ENCODE peak calls at places on chromosomes 11 and 22, in eight cellular contexts. D is Panc1, P is pancreas, Z is mucosa of descending colon, T is heart right ventricle, F is right lobe of liver, V is psoas muscle, J is HepG2. K is an unnamed sample.

GRCh38 chr11:46272816-46273427 is 4.5 kb upstream of the CREB3L1 start:
- ATAC-seq in Z (peak; percentile 59), D (peak; percentile 52), P (no peak), J (peak; percentile 28), F (no peak), T (peak; percentile 62), V (peak; percentile 60), K (peak; percentile 81)

GRCh38 chr11:73439002-73439843 is 63.0 kb downstream of the RELT start:
- ATAC-seq in T (peak; percentile 55), F (peak; percentile 93), D (no peak), J (peak; percentile 69), P (no peak), Z (peak; percentile 62), V (peak; percentile 56), K (no peak)

GRCh38 chr11:60455531-60456042 is at the start of gene MS4A1:
- ATAC-seq in V (no peak), D (no peak), T (no peak), Z (peak; percentile 78), J (no peak), F (no peak), P (no peak), K (no peak)

GRCh38 chr11:64947202-64947814 is 11.6 kb upstream of the GPHA2 start:
- ATAC-seq in T (no peak), V (no peak), J (peak; percentile 76), P (no peak), D (no peak), F (peak; percentile 67), Z (peak; percentile 41), K (peak; percentile 66)

GRCh38 chr22:49639956-49640355 is 187.7 kb downstream of the BRD1 start:
- ATAC-seq in V (no peak), D (no peak), J (no peak), Z (no peak), T (no peak), F (no peak), P (no peak), K (no peak)

GRCh38 chr11:68677432-68677831 is 6.9 kb upstream of the GAL start:
- ATAC-seq in Z (peak; percentile 54), J (peak; percentile 81), V (peak; percentile 58), P (peak; percentile 43), D (peak; percentile 84), T (peak; percentile 85), F (peak; percentile 63), K (peak; percentile 39)

GRCh38 chr11:130070829-130071205 is 1.1 kb downstream of the APLP2 start:
- ATAC-seq in D (no peak), P (no peak), T (no peak), F (no peak), J (peak; percentile 2), V (peak; percentile 20), Z (no peak), K (no peak)

GRCh38 chr11:128271401-128271800 is 316.0 kb downstream of the ETS1 start:
- ATAC-seq in F (no peak), P (no peak), D (no peak), V (no peak), T (no peak), J (no peak), Z (no peak), K (no peak)

GRCh38 chr22:28029201-28029948 is 110.3 kb upstream of the PITPNB start:
- ATAC-seq in V (peak; percentile 43), D (peak; percentile 73), T (peak; percentile 78), P (peak; percentile 89), J (no peak), F (peak; percentile 83), Z (peak; percentile 82), K (peak; percentile 85)

GRCh38 chr11:3809624-3809928 is 1.2 kb downstream of the PGAP2 start:
- ATAC-seq in T (no peak), Z (no peak), F (no peak), D (no peak), P (no peak), V (no peak), J (no peak), K (no peak)

GRCh38 chr11:86736303-86737143 is 63.8 kb upstream of the PRSS23 start:
- ATAC-seq in J (no peak), P (no peak), D (peak; percentile 78), F (no peak), T (no peak), V (no peak), Z (no peak), K (no peak)

GRCh38 chr11:111305871-111306270 is 7.5 kb downstream of the POU2AF3 start:
- ATAC-seq in P (no peak), D (no peak), J (no peak), Z (no peak), F (no peak), T (no peak), V (no peak), K (no peak)

GRCh38 chr11:96524475-96524874 is 134.7 kb downstream of the JRKL start:
- ATAC-seq in F (no peak), T (no peak), Z (no peak), J (no peak), P (no peak), D (no peak), V (no peak), K (no peak)

GRCh38 chr11:1639666-1640065 is 10.1 kb downstream of the KRTAP5-5 start:
- ATAC-seq in V (no peak), P (no peak), Z (peak; percentile 2), T (no peak), J (peak; percentile 22), D (no peak), F (no peak), K (no peak)

GRCh38 chr11:7614656-7615055 is 58.6 kb downstream of the CYB5R2 start:
- ATAC-seq in V (no peak), T (no peak), J (no peak), P (no peak), D (no peak), Z (peak; percentile 53), F (no peak), K (no peak)

GRCh38 chr22:40387758-40388157 is 17.4 kb downstream of the SGSM3 start:
- ATAC-seq in J (peak; percentile 94), F (peak; percentile 54), T (no peak), Z (peak; percentile 90), V (no peak), P (peak; percentile 76), D (no peak), K (no peak)

GRCh38 chr11:98260983-98261382 is 759.8 kb upstream of the CNTN5 start:
- ATAC-seq in J (no peak), F (no peak), Z (no peak), D (no peak), T (no peak), P (no peak), V (no peak), K (no peak)

GRCh38 chr11:1916132-1916985 is 3.1 kb upstream of the TNNT3 start:
- ATAC-seq in P (no peak), F (no peak), Z (no peak), J (no peak), D (no peak), T (no peak), V (no peak), K (no peak)

GRCh38 chr22:24819941-24820461 is 14.0 kb downstream of the SGSM1 start:
- ATAC-seq in V (peak; percentile 86), P (peak; percentile 92), T (peak; percentile 96), F (peak; percentile 97), Z (peak; percentile 91), J (peak; percentile 50), D (no peak), K (peak; percentile 57)

GRCh38 chr11:78372114-78372768 is 45.4 kb downstream of the GAB2 start:
- ATAC-seq in V (no peak), J (no peak), P (no peak), F (no peak), D (no peak), T (no peak), Z (no peak), K (no peak)

GRCh38 chr11:73851046-73851764 is 25.4 kb downstream of the COA4 start:
- ATAC-seq in F (no peak), D (no peak), T (peak; percentile 84), J (no peak), P (no peak), V (no peak), Z (no peak), K (no peak)

GRCh38 chr22:23205330-23205729 is 25.0 kb downstream of the BCR start:
- ATAC-seq in P (no peak), J (no peak), T (no peak), Z (no peak), F (peak; percentile 2), D (no peak), V (peak; percentile 40), K (no peak)

DNA sequence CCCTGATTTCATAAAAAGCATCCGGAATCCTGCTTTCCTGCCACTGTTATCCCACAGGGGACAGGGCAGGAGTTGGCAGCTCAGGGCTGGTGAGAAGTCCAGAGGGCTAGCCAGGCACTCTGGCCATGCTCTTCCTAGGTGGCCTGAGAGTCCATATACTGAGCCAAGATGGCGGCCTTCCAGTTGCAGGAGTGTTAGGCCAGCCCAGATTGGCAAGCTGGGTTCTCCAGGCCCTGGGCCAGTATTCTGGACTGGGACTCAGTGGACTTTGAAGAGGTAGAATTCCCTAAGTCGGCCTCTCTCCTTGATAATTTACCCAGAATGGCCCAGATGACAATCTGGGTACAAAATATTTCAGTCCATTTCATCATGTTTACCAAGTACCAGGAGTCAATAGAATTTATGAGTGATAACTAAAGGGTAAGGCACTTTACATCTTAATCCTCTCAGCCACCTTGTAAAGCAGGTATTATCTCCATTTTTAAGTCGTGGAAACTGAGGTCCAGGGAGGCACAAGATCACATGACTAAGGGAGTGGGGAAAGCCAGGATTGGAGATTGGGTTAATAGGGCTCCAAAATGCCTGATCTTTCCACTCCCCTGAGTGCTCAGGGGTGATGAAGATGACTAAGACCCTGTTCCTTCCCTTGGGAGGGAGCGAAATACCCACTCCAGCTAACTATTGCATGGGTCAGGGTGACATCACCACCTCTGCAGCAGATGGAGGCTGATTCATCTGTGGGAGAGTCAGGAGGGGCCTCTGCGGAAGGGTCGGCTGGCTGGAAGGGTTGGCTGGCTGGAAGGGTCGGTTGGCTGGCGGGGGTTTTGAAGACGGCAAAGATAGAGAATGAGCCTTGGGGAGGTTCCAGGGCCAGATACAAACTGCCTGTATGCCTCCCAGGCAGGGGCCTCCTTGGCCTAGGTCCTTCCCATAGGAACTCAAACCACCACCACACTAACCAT is 1.2 kb upstream of the MICALL1 start:
- ATAC-seq in J (peak; percentile 36), T (peak; percentile 31), D (peak; percentile 62), F (peak; percentile 76), Z (peak; percentile 14), P (peak; percentile 37), V (peak; percentile 71), K (peak; percentile 54)
- H3K4me1 ChIP-seq in J (peaks cover 28% of the 10 kb centered on the region), T (peaks cover 19% of the 10 kb centered on the region), D (peaks cover 12% of the 10 kb centered on the region), F (no peaks in the 10 kb centered on the region), Z (peaks cover 4% of the 10 kb centered on the region), P (no peaks in the 10 kb centered on the region), V (peaks cover 13% of the 10 kb centered on the region), K (peaks cover 49% of the 10 kb centered on the region)

GRCh38 chr11:44781697-44782096 is 54.9 kb downstream of the TSPAN18 start:
- ATAC-seq in J (no peak), T (peak; percentile 60), P (no peak), F (no peak), Z (no peak), V (no peak), D (no peak), K (no peak)
- H3K4me1 ChIP-seq in J (no peaks in the 10 kb centered on the region), T (peaks cover 96% of the 10 kb centered on the region), P (no peaks in the 10 kb centered on the region), F (no peaks in the 10 kb centered on the region), Z (no peaks in the 10 kb centered on the region), V (no peaks in the 10 kb centered on the region), D (no peaks in the 10 kb centered on the region), K (peaks cover 3% of the 10 kb centered on the region)

GRCh38 chr11:33730716-33731115 is 5.5 kb downstream of the CD59 start:
- ATAC-seq in P (no peak), F (no peak), D (no peak), J (no peak), Z (no peak), V (no peak), T (no peak), K (no peak)
- H3K4me1 ChIP-seq in P (no peaks in the 10 kb centered on the region), F (no peaks in the 10 kb centered on the region), D (peaks cover 40% of the 10 kb centered on the region), J (peaks cover 38% of the 10 kb centered on the region), Z (peaks cover 38% of the 10 kb centered on the region), V (peaks cover 65% of the 10 kb centered on the region), T (peaks cover 72% of the 10 kb centered on the region), K (peaks cover 10% of the 10 kb centered on the region)

GRCh38 chr11:66119348-66120133 is 49.5 kb downstream of the PACS1 start:
- ATAC-seq in J (peak; percentile 93), D (peak; percentile 63), V (no peak), F (peak; percentile 85), P (peak; percentile 77), T (peak; percentile 75), Z (peak; percentile 24), K (no peak)
- H3K4me1 ChIP-seq in J (peaks cover 63% of the 10 kb centered on the region), D (peaks cover 51% of the 10 kb centered on the region), V (peaks cover 8% of the 10 kb centered on the region), F (no peaks in the 10 kb centered on the region), P (peaks cover 12% of the 10 kb centered on the region), T (peaks cover 44% of the 10 kb centered on the region), Z (peaks cover 4% of the 10 kb centered on the region), K (no peaks in the 10 kb centered on the region)